ENCODE peak calls at places on chromosomes 16 and 17, in ten cellular contexts. R is thoracic aorta, W is lower lobe of right lung, L is HepG2, H is psoas muscle, A is cardiac muscle cell, V is uterus, I is fibroblast of the aortic adventitia, T is neural crest cell, G is IMR-90. K is an unnamed sample.

GRCh38 chr17:8696951-8697745 is 47.5 kb downstream of the CCDC42 start:
- DNase-seq in H (no peak), T (no peak), L (peak), G (peak), A (peak), I (peak), V (peak), W (no peak), R (peak), K (no peak)

GRCh38 chr17:36008998-36009665 is 7.8 kb upstream of the CCL15 start:
- DNase-seq in T (no peak), V (no peak), A (peak), G (peak), R (no peak), H (no peak), W (no peak), I (peak), L (peak), K (no peak)

GRCh38 chr17:59361386-59361785 is 29.9 kb downstream of the YPEL2 start:
- DNase-seq in I (peak), V (no peak), L (no peak), R (no peak), H (no peak), A (peak), W (no peak), T (no peak), G (peak), K (peak)

GRCh38 chr17:59355030-59355694 is 23.7 kb downstream of the YPEL2 start:
- DNase-seq in R (no peak), I (no peak), T (no peak), G (no peak), H (no peak), A (no peak), W (no peak), L (no peak), V (no peak), K (no peak)

GRCh38 chr17:79355186-79355585 is 255.7 kb downstream of the RBFOX3 start:
- DNase-seq in A (no peak), G (no peak), T (no peak), W (no peak), I (no peak), H (peak), R (no peak), L (no peak), V (no peak), K (no peak)

GRCh38 chr17:63086483-63087185 is 120.6 kb downstream of the TANC2 start:
- DNase-seq in G (no peak), W (no peak), A (no peak), R (no peak), V (no peak), L (no peak), I (no peak), H (no peak), T (no peak), K (no peak)

GRCh38 chr17:38981640-38982039 is 14.4 kb upstream of the FBXO47 start:
- DNase-seq in R (no peak), L (no peak), I (peak), H (no peak), G (peak), T (no peak), W (no peak), V (no peak), A (peak), K (no peak)

GRCh38 chr16:369866-370436 is 387 bp downstream of the MRPL28 start:
- DNase-seq in W (no peak), L (no peak), A (peak), R (no peak), G (no peak), V (no peak), T (no peak), H (no peak), I (no peak), K (no peak)

GRCh38 chr17:44345497-44346026 is 460 bp downstream of the GRN start:
- DNase-seq in H (no peak), L (peak), I (peak), V (peak), R (no peak), A (peak), G (peak), W (no peak), T (peak), K (no peak)

GRCh38 chr17:40304464-40304863 is 4.5 kb upstream of the RARA start:
- DNase-seq in I (peak), H (no peak), G (peak), R (no peak), T (no peak), A (peak), W (no peak), V (peak), L (no peak), K (peak)

GRCh38 chr17:11644265-11645212 is 46.3 kb downstream of the DNAH9 start:
- DNase-seq in I (peak), V (peak), T (peak), L (peak), R (peak), G (peak), A (peak), W (peak), H (no peak), K (no peak)

GRCh38 chr16:57622361-57623250 is 5.8 kb upstream of the ADGRG1 start:
- DNase-seq in A (peak), R (no peak), I (no peak), T (no peak), V (no peak), L (peak), W (peak), H (peak), G (no peak), K (no peak)

GRCh38 chr17:77331161-77331864 is 190.5 kb downstream of the SEC14L1 start:
- DNase-seq in T (peak), R (peak), V (peak), G (peak), A (peak), W (peak), L (peak), H (peak), I (peak), K (peak)

GRCh38 chr17:2796164-2797140 is at the start of gene RAP1GAP2:
- DNase-seq in G (no peak), A (no peak), V (no peak), L (no peak), I (no peak), H (peak), R (no peak), T (no peak), W (peak), K (no peak)

GRCh38 chr17:6187836-6188235 is 117.7 kb downstream of the WSCD1 start:
- DNase-seq in R (no peak), I (no peak), A (no peak), H (no peak), V (no peak), W (no peak), G (no peak), T (no peak), L (no peak), K (no peak)

GRCh38 chr17:67245694-67246397 is 850 bp upstream of the HELZ start:
- DNase-seq in L (peak), I (no peak), R (no peak), V (no peak), W (peak), G (no peak), H (peak), T (peak), A (no peak), K (no peak)

GRCh38 chr16:57112403-57113041 is 20.1 kb downstream of the CPNE2 start:
- DNase-seq in V (no peak), T (no peak), G (no peak), L (no peak), W (no peak), A (no peak), R (no peak), I (no peak), H (no peak), K (no peak)

GRCh38 chr17:79600071-79600470 is 10.8 kb downstream of the RBFOX3 start:
- DNase-seq in H (no peak), I (no peak), V (no peak), W (no peak), A (no peak), G (no peak), L (no peak), R (no peak), T (no peak), K (no peak)

GRCh38 chr17:39699818-39700147 is at the start of gene ERBB2:
- DNase-seq in H (peak), I (peak), V (peak), T (peak), G (peak), L (peak), W (peak), R (no peak), A (peak), K (peak)

GRCh38 chr16:61480250-61480649 is 556.0 kb downstream of the CDH8 start:
- DNase-seq in H (no peak), T (no peak), A (no peak), V (no peak), I (no peak), G (no peak), L (no peak), R (no peak), W (no peak), K (no peak)

GRCh38 chr16:76639685-76640289 is 362.6 kb downstream of the CNTNAP4 start:
- DNase-seq in T (peak), V (no peak), G (peak), W (no peak), A (peak), R (no peak), I (peak), L (peak), H (no peak), K (no peak)

GRCh38 chr16:86457621-86458456 is 52.5 kb upstream of the FOXF1 start:
- DNase-seq in L (no peak), V (peak), H (no peak), I (peak), R (peak), T (no peak), W (no peak), G (peak), A (peak), K (peak)

GRCh38 chr17:61406543-61406845 is 6.9 kb downstream of the TBX2 start:
- DNase-seq in G (no peak), T (no peak), W (no peak), V (no peak), A (no peak), I (no peak), R (no peak), H (no peak), L (no peak), K (no peak)

GRCh38 chr16:30561212-30561816 is 3.1 kb upstream of the ZNF764 start:
- DNase-seq in W (peak), A (no peak), L (no peak), R (no peak), G (no peak), T (no peak), H (peak), I (no peak), V (peak), K (no peak)

DNA sequence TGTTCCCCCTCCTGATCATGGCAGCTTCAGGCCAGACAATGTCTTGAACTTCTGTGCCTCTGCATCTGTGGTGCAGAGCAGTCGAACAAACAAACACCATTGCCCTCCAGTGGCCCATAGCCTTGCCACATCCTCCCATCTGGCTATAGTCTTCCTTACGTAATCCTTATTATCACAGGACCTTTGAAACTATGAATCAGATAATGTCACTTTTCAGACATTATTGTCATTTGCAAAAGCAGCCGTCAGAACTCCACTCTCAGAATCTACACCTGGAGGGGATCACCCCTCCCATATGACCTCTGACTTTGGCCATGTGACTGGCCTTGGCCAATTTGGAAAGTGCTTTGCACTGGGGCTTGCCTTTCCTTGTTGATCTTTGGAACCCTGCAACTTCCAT is 387.3 kb downstream of the MAF start:
- DNase-seq in I (no peak), R (no peak), V (no peak), L (peak), T (no peak), H (no peak), G (no peak), W (no peak), A (no peak), K (no peak)
- TF ChIP-seq CTCF in I (no peak), R (no peak), V (no peak), L (peak), T (peak), H (no peak), G (no peak), W (no peak), A (no peak), K (no peak)

DNA sequence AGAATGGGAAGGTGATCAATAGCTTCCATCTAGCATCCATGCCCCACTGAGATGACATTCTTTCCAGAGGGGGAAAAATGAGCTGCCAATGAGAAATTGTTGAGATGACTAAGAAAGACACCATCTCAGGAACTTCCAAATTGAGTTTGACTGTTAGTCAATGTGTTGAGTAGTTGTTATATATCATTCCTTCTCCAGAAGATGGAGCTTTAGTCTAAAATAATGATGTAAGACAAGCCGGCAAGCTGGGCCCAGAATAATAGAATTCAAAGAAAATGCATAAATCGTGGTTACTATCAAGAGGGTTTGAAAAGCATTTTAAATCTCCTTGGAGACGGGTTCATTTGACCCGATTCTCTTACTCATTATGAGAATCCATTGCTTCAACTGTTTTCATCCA is 71.0 kb upstream of the ATF7IP2 start:
- DNase-seq in V (no peak), A (peak), L (peak), W (no peak), R (no peak), T (no peak), I (peak), G (no peak), H (no peak), K (no peak)
- TF ChIP-seq CTCF in V (no peak), A (no peak), L (peak), W (no peak), R (no peak), T (no peak), I (no peak), G (no peak), H (no peak), K (no peak)

GRCh38 chr17:17693253-17693954 is 12.1 kb downstream of the RAI1 start:
- DNase-seq in A (peak), L (peak), W (peak), T (peak), R (peak), I (no peak), V (peak), H (peak), G (no peak), K (no peak)
- TF ChIP-seq CTCF in A (no peak), L (peak), W (no peak), T (no peak), R (no peak), I (no peak), V (no peak), H (no peak), G (no peak), K (no peak)

GRCh38 chr16:59849716-59850115 is 1115.6 kb upstream of the GOT2 start:
- DNase-seq in I (no peak), W (no peak), T (no peak), G (no peak), A (no peak), L (no peak), H (no peak), R (no peak), V (no peak), K (no peak)
- TF ChIP-seq CTCF in I (no peak), W (no peak), T (no peak), G (no peak), A (no peak), L (no peak), H (no peak), R (no peak), V (no peak), K (no peak)

GRCh38 chr16:8869212-8869987 is 594 bp upstream of the CARHSP1 start:
- DNase-seq in A (no peak), G (no peak), L (peak), I (no peak), V (no peak), T (no peak), H (no peak), R (no peak), W (no peak), K (no peak)
- TF ChIP-seq CTCF in A (no peak), G (no peak), L (no peak), I (peak), V (peak), T (no peak), H (no peak), R (no peak), W (peak), K (no peak)

K was measured in AG09319.